ENCODE peak calls at places on chromosomes 4 and X, in six cellular contexts. Z, C, A, W, S and J are unnamed samples.

GRCh38 chrX:68842351-68842750 is 13.5 kb downstream of the EFNB1 start:
- DNase-seq in W (no peak), Z (no peak), A (no peak), S (no peak), C (no peak), J (no peak)

GRCh38 chr4:73865697-73866096 is 3.5 kb upstream of the CXCL1 start:
- DNase-seq in S (no peak), W (no peak), A (no peak), Z (no peak), C (no peak), J (no peak)

GRCh38 chr4:145880355-145880960 is 58.2 kb downstream of the ZNF827 start:
- DNase-seq in A (no peak), Z (no peak), S (no peak), W (no peak), C (no peak), J (no peak)

GRCh38 chr4:15695240-15695699 is 7.6 kb upstream of the BST1 start:
- DNase-seq in A (no peak), W (no peak), S (no peak), C (peak; percentile 92), Z (peak; percentile 74), J (peak; percentile 71)

GRCh38 chrX:2967998-2968909 is 38.1 kb upstream of the ARSH start:
- DNase-seq in A (no peak), W (no peak), C (peak; percentile 50), Z (peak; percentile 5), S (no peak), J (no peak)

GRCh38 chr4:766152-766515 is 59.8 kb downstream of the CPLX1 start:
- DNase-seq in S (no peak), C (peak; percentile 51), A (no peak), Z (no peak), W (no peak), J (no peak)

GRCh38 chr4:25290490-25291067 is 22.0 kb upstream of the ZCCHC4 start:
- DNase-seq in Z (peak; percentile 40), W (no peak), S (no peak), C (no peak), A (no peak), J (no peak)

GRCh38 chrX:152637649-152638442 is at the start of gene GABRQ:
- DNase-seq in W (peak; percentile 23), C (no peak), Z (peak; percentile 87), S (peak; percentile 88), A (peak; percentile 67), J (no peak)

GRCh38 chrX:40644821-40645358 is 2.5 kb downstream of the CXorf38 start:
- DNase-seq in Z (no peak), A (peak; percentile 45), S (peak; percentile 27), W (peak; percentile 80), C (peak; percentile 72), J (peak; percentile 12)

GRCh38 chrX:39104745-39105144 is 303.5 kb downstream of the MID1IP1 start:
- DNase-seq in C (no peak), S (no peak), W (no peak), Z (no peak), A (no peak), J (no peak)

GRCh38 chrX:119693032-119693995 is at the start of gene SEPTIN6:
- DNase-seq in A (peak; percentile 91), Z (peak; percentile 79), S (peak; percentile 88), C (peak; percentile 65), W (peak; percentile 72), J (peak; percentile 65)

GRCh38 chr4:21577066-21577465 is 371.5 kb downstream of the KCNIP4 start:
- DNase-seq in S (no peak), C (no peak), A (no peak), Z (no peak), W (no peak), J (no peak)

GRCh38 chr4:6404611-6405416 is 67.6 kb downstream of the PPP2R2C start:
- DNase-seq in W (no peak), C (no peak), A (no peak), Z (peak; percentile 32), S (peak; percentile 61), J (no peak)

GRCh38 chrX:97267376-97267775 is 383.7 kb downstream of the RPA4 start:
- DNase-seq in A (no peak), Z (no peak), C (no peak), S (no peak), W (no peak), J (no peak)

GRCh38 chr4:185535818-185536729 is 767 bp upstream of the PDLIM3 start:
- DNase-seq in S (peak; percentile 33), A (peak; percentile 42), C (no peak), Z (peak; percentile 22), W (no peak), J (no peak)

GRCh38 chr4:171565130-171565788 is 247.9 kb upstream of the GALNTL6 start:
- DNase-seq in C (no peak), W (no peak), A (peak; percentile 64), S (no peak), Z (no peak), J (no peak)

DNA sequence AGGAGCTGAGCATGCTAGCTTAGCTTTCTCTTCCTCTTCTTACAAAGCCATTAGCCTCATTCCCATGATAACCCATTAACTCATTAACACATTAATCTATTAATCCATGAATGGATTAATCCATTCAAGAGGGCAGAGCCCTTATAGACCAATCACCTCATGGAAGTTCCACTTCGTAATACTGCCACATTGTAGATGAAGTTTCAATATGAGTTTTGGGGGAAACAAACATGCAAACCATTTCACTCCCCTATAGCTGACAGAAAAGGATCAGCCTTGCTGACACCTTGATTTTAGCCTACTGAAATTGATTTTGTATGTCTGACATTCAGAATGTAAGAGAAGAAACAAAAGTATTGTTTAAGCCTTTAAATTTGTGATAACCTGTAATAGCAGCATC is 251.8 kb upstream of the GALNTL6 start:
- DNase-seq in Z (no peak), S (no peak), C (no peak), A (no peak), W (no peak), J (no peak)
- H3K27ac ChIP-seq in Z (no peak overlapping the region), S (no peak overlapping the region), C (no peak overlapping the region), A (no peak overlapping the region), W (no peak overlapping the region), J (no peak overlapping the region)

GRCh38 chr4:66235876-66236275 is 565.6 kb upstream of the EPHA5 start:
- DNase-seq in A (peak; percentile 31), S (no peak), Z (no peak), W (no peak), C (no peak), J (no peak)
- H3K9me2 ChIP-seq in A (no peaks in the 10 kb centered on the region), S (no peaks in the 10 kb centered on the region), Z (no peaks in the 10 kb centered on the region), W (no peaks in the 10 kb centered on the region), C (no peaks in the 10 kb centered on the region), J (no peaks in the 10 kb centered on the region)

GRCh38 chrX:75786290-75786689 is 1.2 kb upstream of the MAGEE2 start:
- DNase-seq in C (no peak), A (no peak), S (no peak), W (no peak), Z (no peak), J (no peak)
- H3K27ac ChIP-seq in C (no peak overlapping the region), A (no peak overlapping the region), S (no peak overlapping the region), W (no peak overlapping the region), Z (no peak overlapping the region), J (no peak overlapping the region)

GRCh38 chr4:4662230-4662629 is 120.4 kb upstream of the STX18 start:
- DNase-seq in S (no peak), A (no peak), W (no peak), Z (no peak), C (no peak), J (no peak)
- H3K9me2 ChIP-seq in S (no peaks in the 10 kb centered on the region), A (no peaks in the 10 kb centered on the region), W (no peaks in the 10 kb centered on the region), Z (no peaks in the 10 kb centered on the region), C (no peaks in the 10 kb centered on the region), J (no peaks in the 10 kb centered on the region)

GRCh38 chr4:184364100-184364921 is 110.0 kb downstream of the IRF2 start:
- DNase-seq in W (no peak), C (no peak), A (peak; percentile 64), Z (no peak), S (no peak), J (no peak)

GRCh38 chr4:184359905-184360304 is 114.4 kb downstream of the IRF2 start:
- DNase-seq in A (no peak), S (no peak), W (no peak), Z (no peak), C (no peak), J (no peak)

GRCh38 chr4:184361443-184361842 is 112.9 kb downstream of the IRF2 start:
- DNase-seq in W (no peak), Z (no peak), A (no peak), S (no peak), C (no peak), J (no peak)

GRCh38 chr4:184363258-184363657 is 111.1 kb downstream of the IRF2 start:
- DNase-seq in W (no peak), Z (no peak), C (no peak), S (no peak), A (no peak), J (no peak)

GRCh38 chr4:184362338-184362737 is 112.0 kb downstream of the IRF2 start:
- DNase-seq in S (no peak), A (no peak), C (no peak), Z (no peak), W (no peak), J (no peak)
- H3K27ac ChIP-seq in S (no peak overlapping the region), A (no peak overlapping the region), C (no peak overlapping the region), Z (no peak overlapping the region), W (no peak overlapping the region), J (no peak overlapping the region)

GRCh38 chr4:125732682-125733081 is 417.9 kb downstream of the FAT4 start:
- DNase-seq in C (no peak), W (no peak), Z (no peak), S (no peak), A (no peak), J (no peak)
- H3K9me2 ChIP-seq in C (no peaks in the 10 kb centered on the region), W (no peaks in the 10 kb centered on the region), Z (no peaks in the 10 kb centered on the region), S (no peaks in the 10 kb centered on the region), A (no peaks in the 10 kb centered on the region), J (no peaks in the 10 kb centered on the region)

GRCh38 chrX:67346667-67347066 is 197.2 kb upstream of the AR start:
- DNase-seq in W (no peak), C (no peak), A (no peak), Z (no peak), S (no peak), J (no peak)
- H3K27ac ChIP-seq in W (no peak overlapping the region), C (no peak overlapping the region), A (no peak overlapping the region), Z (no peak overlapping the region), S (no peak overlapping the region), J (no peak overlapping the region)